ENCODE peak calls at places on chromosomes 13 and 19, in eight cellular contexts. One of them, this sample, is unnamed. For H3K36me3, the result is how much of the 10 kb centered on the place peaks cover.

GRCh38 chr19:36115453-36116343 is at the start of gene TBCB:
- DNase-seq in IMR-90: peak
- DNase-seq in esophagus squamous epithelium: peak
- DNase-seq in stomach: peak
- DNase-seq in uterus: peak
- DNase-seq in right lobe of liver: peak
- DNase-seq in body of pancreas: no peak
- DNase-seq in ovary: no peak
- DNase-seq in this sample: peak

GRCh38 chr19:40461669-40462221 is 3.8 kb downstream of the BLVRB start:
- DNase-seq in IMR-90: no peak
- DNase-seq in esophagus squamous epithelium: no peak
- DNase-seq in stomach: no peak
- DNase-seq in uterus: no peak
- DNase-seq in right lobe of liver: peak
- DNase-seq in body of pancreas: no peak
- DNase-seq in ovary: no peak
- DNase-seq in this sample: peak

GRCh38 chr19:14089412-14089661 is 1.2 kb downstream of the SAMD1 start:
- DNase-seq in IMR-90: no peak
- DNase-seq in esophagus squamous epithelium: no peak
- DNase-seq in stomach: no peak
- DNase-seq in uterus: no peak
- DNase-seq in right lobe of liver: no peak
- DNase-seq in body of pancreas: no peak
- DNase-seq in ovary: no peak
- DNase-seq in this sample: no peak

GRCh38 chr19:8610041-8610927 is at the start of gene ADAMTS10:
- DNase-seq in IMR-90: peak
- DNase-seq in esophagus squamous epithelium: no peak
- DNase-seq in stomach: no peak
- DNase-seq in uterus: peak
- DNase-seq in right lobe of liver: no peak
- DNase-seq in body of pancreas: peak
- DNase-seq in ovary: peak
- DNase-seq in this sample: no peak

GRCh38 chr19:768424-768823 is 17.5 kb downstream of the MISP start:
- DNase-seq in IMR-90: peak
- DNase-seq in esophagus squamous epithelium: no peak
- DNase-seq in stomach: no peak
- DNase-seq in uterus: no peak
- DNase-seq in right lobe of liver: no peak
- DNase-seq in body of pancreas: no peak
- DNase-seq in ovary: peak
- DNase-seq in this sample: no peak

GRCh38 chr19:16702123-16702522 is 17.5 kb upstream of the NWD1 start:
- DNase-seq in IMR-90: peak
- DNase-seq in esophagus squamous epithelium: no peak
- DNase-seq in stomach: no peak
- DNase-seq in uterus: no peak
- DNase-seq in right lobe of liver: peak
- DNase-seq in body of pancreas: no peak
- DNase-seq in ovary: no peak
- DNase-seq in this sample: no peak

GRCh38 chr13:48808689-48809088 is 155.0 kb downstream of the CYSLTR2 start:
- DNase-seq in IMR-90: peak
- DNase-seq in esophagus squamous epithelium: no peak
- DNase-seq in stomach: no peak
- DNase-seq in uterus: no peak
- DNase-seq in right lobe of liver: no peak
- DNase-seq in body of pancreas: no peak
- DNase-seq in ovary: no peak
- DNase-seq in this sample: no peak

GRCh38 chr13:83121904-83122303 is 760.4 kb downstream of the SLITRK1 start:
- DNase-seq in IMR-90: peak
- DNase-seq in esophagus squamous epithelium: no peak
- DNase-seq in stomach: no peak
- DNase-seq in uterus: no peak
- DNase-seq in right lobe of liver: no peak
- DNase-seq in body of pancreas: no peak
- DNase-seq in ovary: no peak
- DNase-seq in this sample: no peak

GRCh38 chr13:20525144-20525600 is 485 bp downstream of the CRYL1 start:
- DNase-seq in IMR-90: no peak
- DNase-seq in esophagus squamous epithelium: no peak
- DNase-seq in stomach: peak
- DNase-seq in uterus: peak
- DNase-seq in right lobe of liver: peak
- DNase-seq in body of pancreas: peak
- DNase-seq in ovary: peak
- DNase-seq in this sample: peak

GRCh38 chr13:110107568-110108347 is 199.2 kb downstream of the COL4A1 start:
- DNase-seq in IMR-90: no peak
- DNase-seq in esophagus squamous epithelium: no peak
- DNase-seq in stomach: no peak
- DNase-seq in uterus: no peak
- DNase-seq in right lobe of liver: no peak
- DNase-seq in body of pancreas: no peak
- DNase-seq in ovary: no peak
- DNase-seq in this sample: no peak

GRCh38 chr13:110103479-110103878 is 203.5 kb downstream of the COL4A1 start:
- DNase-seq in IMR-90: no peak
- DNase-seq in esophagus squamous epithelium: no peak
- DNase-seq in stomach: no peak
- DNase-seq in uterus: no peak
- DNase-seq in right lobe of liver: no peak
- DNase-seq in body of pancreas: no peak
- DNase-seq in ovary: no peak
- DNase-seq in this sample: no peak

GRCh38 chr13:110103026-110103425 is 203.9 kb downstream of the COL4A1 start:
- DNase-seq in IMR-90: no peak
- DNase-seq in esophagus squamous epithelium: no peak
- DNase-seq in stomach: no peak
- DNase-seq in uterus: no peak
- DNase-seq in right lobe of liver: no peak
- DNase-seq in body of pancreas: no peak
- DNase-seq in ovary: no peak
- DNase-seq in this sample: no peak

GRCh38 chr13:110106726-110107125 is 200.2 kb downstream of the COL4A1 start:
- DNase-seq in IMR-90: no peak
- DNase-seq in esophagus squamous epithelium: no peak
- DNase-seq in stomach: no peak
- DNase-seq in uterus: peak
- DNase-seq in right lobe of liver: peak
- DNase-seq in body of pancreas: peak
- DNase-seq in ovary: no peak
- DNase-seq in this sample: no peak

GRCh38 chr13:110105136-110105535 is 201.8 kb downstream of the COL4A1 start:
- DNase-seq in IMR-90: no peak
- DNase-seq in esophagus squamous epithelium: no peak
- DNase-seq in stomach: no peak
- DNase-seq in uterus: no peak
- DNase-seq in right lobe of liver: no peak
- DNase-seq in body of pancreas: peak
- DNase-seq in ovary: no peak
- DNase-seq in this sample: no peak
- TF ChIP-seq POLR2A in IMR-90: no peak
- TF ChIP-seq POLR2A in esophagus squamous epithelium: no peak
- TF ChIP-seq POLR2A in stomach: no peak
- TF ChIP-seq POLR2A in uterus: no peak
- TF ChIP-seq POLR2A in right lobe of liver: no peak
- TF ChIP-seq POLR2A in body of pancreas: no peak
- TF ChIP-seq POLR2A in ovary: no peak
- TF ChIP-seq POLR2A in this sample: no peak

DNA sequence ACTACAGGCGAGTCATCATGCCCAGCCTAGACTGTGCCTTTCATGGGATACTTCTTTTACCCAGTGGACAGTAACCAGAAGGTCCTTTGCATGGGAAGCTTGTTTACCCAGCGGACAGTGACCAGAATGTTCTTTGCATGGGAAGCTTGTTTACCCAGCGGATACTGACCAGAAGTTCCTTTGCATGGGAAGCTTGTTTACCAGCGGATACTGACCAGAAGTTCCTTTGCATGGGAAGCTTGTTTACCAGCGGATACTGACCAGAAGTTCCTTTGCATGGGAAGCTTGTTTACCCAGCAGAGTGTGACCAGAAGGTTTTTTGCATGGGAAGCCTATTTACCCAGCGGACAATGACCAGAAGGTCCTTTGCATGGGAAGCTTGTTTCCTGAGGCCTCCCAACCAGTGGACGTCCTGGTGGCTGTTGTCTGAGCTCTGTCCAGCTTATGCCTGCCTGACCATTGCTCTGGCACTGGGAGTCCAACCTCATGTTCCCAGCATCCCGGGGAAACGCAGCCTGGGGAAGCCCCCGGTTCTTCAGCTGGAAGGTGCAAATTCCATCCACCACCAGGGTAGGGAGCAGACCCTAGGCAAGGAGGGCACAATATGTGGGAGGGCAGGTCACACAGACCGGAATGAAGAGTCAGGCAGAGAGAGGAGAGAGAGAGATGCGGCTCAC is 41.6 kb upstream of the PDCD5 start:
- DNase-seq in IMR-90: no peak
- DNase-seq in esophagus squamous epithelium: no peak
- DNase-seq in stomach: no peak
- DNase-seq in uterus: no peak
- DNase-seq in right lobe of liver: peak
- DNase-seq in body of pancreas: no peak
- DNase-seq in ovary: no peak
- DNase-seq in this sample: no peak
- H3K36me3 ChIP-seq in IMR-90: under half
- H3K36me3 ChIP-seq in esophagus squamous epithelium: under half
- H3K36me3 ChIP-seq in stomach: under half
- H3K36me3 ChIP-seq in uterus: under half
- H3K36me3 ChIP-seq in right lobe of liver: under half
- H3K36me3 ChIP-seq in body of pancreas: under half
- H3K36me3 ChIP-seq in ovary: under half
- H3K36me3 ChIP-seq in this sample: under half

DNA sequence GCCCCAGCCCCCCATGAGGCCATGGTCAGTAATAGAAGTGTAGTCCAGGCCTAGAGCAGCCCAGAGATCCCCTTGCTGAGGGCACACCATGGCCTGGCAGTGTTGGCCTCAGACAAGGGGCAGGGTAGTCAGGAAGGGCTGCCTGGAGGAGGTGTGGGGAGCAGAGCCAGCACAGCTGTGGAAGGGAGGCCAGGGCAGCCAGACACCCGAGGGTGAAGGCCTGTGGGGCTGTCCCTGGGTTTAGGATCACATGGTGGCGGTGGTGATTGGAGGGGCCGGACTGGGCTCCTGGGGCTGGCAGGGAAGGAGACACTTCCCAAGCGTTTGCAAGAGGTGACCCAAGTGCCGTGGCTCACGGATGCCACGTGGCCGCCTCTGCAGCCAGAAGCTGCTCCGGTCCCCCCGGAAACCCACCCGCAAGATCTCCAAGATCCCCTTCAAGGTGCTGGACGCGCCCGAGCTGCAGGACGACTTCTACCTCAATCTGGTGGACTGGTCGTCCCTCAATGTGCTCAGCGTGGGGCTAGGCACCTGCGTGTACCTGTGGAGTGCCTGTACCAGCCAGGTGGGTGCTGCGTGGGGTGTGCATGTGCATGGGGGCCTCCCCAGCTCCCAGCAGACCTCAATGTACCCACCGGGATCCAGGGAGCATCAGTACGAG is 11.6 kb upstream of the TEKTIP1 start:
- DNase-seq in IMR-90: no peak
- DNase-seq in esophagus squamous epithelium: no peak
- DNase-seq in stomach: no peak
- DNase-seq in uterus: no peak
- DNase-seq in right lobe of liver: no peak
- DNase-seq in body of pancreas: no peak
- DNase-seq in ovary: no peak
- DNase-seq in this sample: no peak
- TF ChIP-seq POLR2A in IMR-90: no peak
- TF ChIP-seq POLR2A in esophagus squamous epithelium: no peak
- TF ChIP-seq POLR2A in stomach: no peak
- TF ChIP-seq POLR2A in uterus: no peak
- TF ChIP-seq POLR2A in right lobe of liver: no peak
- TF ChIP-seq POLR2A in body of pancreas: no peak
- TF ChIP-seq POLR2A in ovary: no peak
- TF ChIP-seq POLR2A in this sample: no peak

GRCh38 chr19:11021760-11022144 is 60.9 kb downstream of the SMARCA4 start:
- DNase-seq in IMR-90: no peak
- DNase-seq in esophagus squamous epithelium: no peak
- DNase-seq in stomach: no peak
- DNase-seq in uterus: no peak
- DNase-seq in right lobe of liver: no peak
- DNase-seq in body of pancreas: no peak
- DNase-seq in ovary: no peak
- DNase-seq in this sample: no peak
- H3K36me3 ChIP-seq in IMR-90: half or more
- H3K36me3 ChIP-seq in esophagus squamous epithelium: half or more
- H3K36me3 ChIP-seq in stomach: half or more
- H3K36me3 ChIP-seq in uterus: under half
- H3K36me3 ChIP-seq in right lobe of liver: under half
- H3K36me3 ChIP-seq in body of pancreas: under half
- H3K36me3 ChIP-seq in ovary: under half
- H3K36me3 ChIP-seq in this sample: half or more

GRCh38 chr19:17862711-17863519 is 3.2 kb downstream of the RPL18A start:
- DNase-seq in IMR-90: no peak
- DNase-seq in esophagus squamous epithelium: no peak
- DNase-seq in stomach: no peak
- DNase-seq in uterus: no peak
- DNase-seq in right lobe of liver: no peak
- DNase-seq in body of pancreas: no peak
- DNase-seq in ovary: no peak
- DNase-seq in this sample: peak

GRCh38 chr19:17860993-17861360 is 1.3 kb downstream of the RPL18A start:
- DNase-seq in IMR-90: peak
- DNase-seq in esophagus squamous epithelium: no peak
- DNase-seq in stomach: no peak
- DNase-seq in uterus: no peak
- DNase-seq in right lobe of liver: no peak
- DNase-seq in body of pancreas: no peak
- DNase-seq in ovary: no peak
- DNase-seq in this sample: no peak

GRCh38 chr19:17860331-17860992 is 752 bp downstream of the RPL18A start:
- DNase-seq in IMR-90: no peak
- DNase-seq in esophagus squamous epithelium: no peak
- DNase-seq in stomach: no peak
- DNase-seq in uterus: no peak
- DNase-seq in right lobe of liver: no peak
- DNase-seq in body of pancreas: no peak
- DNase-seq in ovary: no peak
- DNase-seq in this sample: no peak

GRCh38 chr19:17863520-17864182 is 3.9 kb downstream of the RPL18A start:
- DNase-seq in IMR-90: no peak
- DNase-seq in esophagus squamous epithelium: no peak
- DNase-seq in stomach: no peak
- DNase-seq in uterus: no peak
- DNase-seq in right lobe of liver: no peak
- DNase-seq in body of pancreas: no peak
- DNase-seq in ovary: no peak
- DNase-seq in this sample: no peak

GRCh38 chr19:17861542-17862402 is 2.1 kb downstream of the RPL18A start:
- DNase-seq in IMR-90: no peak
- DNase-seq in esophagus squamous epithelium: no peak
- DNase-seq in stomach: no peak
- DNase-seq in uterus: no peak
- DNase-seq in right lobe of liver: no peak
- DNase-seq in body of pancreas: no peak
- DNase-seq in ovary: no peak
- DNase-seq in this sample: no peak
- TF ChIP-seq POLR2A in IMR-90: no peak
- TF ChIP-seq POLR2A in esophagus squamous epithelium: no peak
- TF ChIP-seq POLR2A in stomach: no peak
- TF ChIP-seq POLR2A in uterus: no peak
- TF ChIP-seq POLR2A in right lobe of liver: no peak
- TF ChIP-seq POLR2A in body of pancreas: no peak
- TF ChIP-seq POLR2A in ovary: no peak
- TF ChIP-seq POLR2A in this sample: no peak